ENCODE peak calls at places on chromosomes 11 and 22, in four cellular contexts. U is BJ, H is A549, N is RKO. Q is an unnamed sample.

GRCh38 chr22:27651486-27651885 is 150.1 kb downstream of the MN1 start:
- DNase-seq in U (no peak), H (no peak), N (no peak), Q (no peak)

GRCh38 chr11:134468796-134469195 is 56.8 kb upstream of the B3GAT1 start:
- DNase-seq in U (no peak), H (no peak), N (no peak), Q (no peak)

GRCh38 chr22:19848298-19849224 is 6.1 kb downstream of the GNB1L start:
- DNase-seq in U (no peak), H (peak), N (no peak), Q (peak)

GRCh38 chr11:112388496-112388895 is 127.8 kb upstream of the PLET1 start:
- DNase-seq in U (no peak), H (no peak), N (no peak), Q (no peak)

GRCh38 chr11:43933608-43934358 is 8.7 kb upstream of the C11orf96 start:
- DNase-seq in U (no peak), H (no peak), N (no peak), Q (no peak)

GRCh38 chr11:101583180-101584128 is at the start of gene TRPC6:
- DNase-seq in U (no peak), H (peak), N (no peak), Q (no peak)

GRCh38 chr11:64750361-64751054 is 6.6 kb upstream of the RASGRP2 start:
- DNase-seq in U (no peak), H (no peak), N (no peak), Q (no peak)

GRCh38 chr11:44629732-44630345 is 64.4 kb downstream of the CD82 start:
- DNase-seq in U (no peak), H (no peak), N (no peak), Q (no peak)

GRCh38 chr22:21726650-21727049 is 8.9 kb downstream of the YPEL1 start:
- DNase-seq in U (no peak), H (peak), N (peak), Q (no peak)

GRCh38 chr22:41757507-41757906 is 43.0 kb upstream of the CCDC134 start:
- DNase-seq in U (no peak), H (no peak), N (no peak), Q (no peak)

GRCh38 chr11:115301029-115301428 is 203.2 kb downstream of the CADM1 start:
- DNase-seq in U (no peak), H (no peak), N (no peak), Q (no peak)

Q was measured in Calu3.